ENCODE peak calls at places on chromosomes 12 and 14, in four cellular contexts. One of them, this sample, is unnamed.

GRCh38 chr12:47977772-47978597 is 14.6 kb downstream of the TMEM106C start:
- DNase-seq in IMR-90: no peak
- DNase-seq in neuronal stem cell: no peak
- DNase-seq in mesendoderm: no peak
- DNase-seq in this sample: no peak

GRCh38 chr14:105617201-105617777 is 90.9 kb downstream of the TMEM121 start:
- DNase-seq in IMR-90: no peak
- DNase-seq in neuronal stem cell: no peak
- DNase-seq in mesendoderm: no peak
- DNase-seq in this sample: no peak

GRCh38 chr12:96226801-96227348 is 32.7 kb downstream of the ELK3 start:
- DNase-seq in IMR-90: no peak
- DNase-seq in neuronal stem cell: no peak
- DNase-seq in mesendoderm: no peak
- DNase-seq in this sample: no peak

GRCh38 chr12:91276529-91276928 is 93.9 kb upstream of the DCN start:
- DNase-seq in IMR-90: peak
- DNase-seq in neuronal stem cell: no peak
- DNase-seq in mesendoderm: no peak
- DNase-seq in this sample: no peak

GRCh38 chr14:90239139-90239538 is 17.2 kb upstream of the PSMC1 start:
- DNase-seq in IMR-90: no peak
- DNase-seq in neuronal stem cell: no peak
- DNase-seq in mesendoderm: peak
- DNase-seq in this sample: no peak

GRCh38 chr14:95817271-95817670 is 59.4 kb upstream of the TUNAR start:
- DNase-seq in IMR-90: no peak
- DNase-seq in neuronal stem cell: no peak
- DNase-seq in mesendoderm: peak
- DNase-seq in this sample: no peak

GRCh38 chr12:8045952-8046944 is 13.7 kb downstream of the FOXJ2 start:
- DNase-seq in IMR-90: peak
- DNase-seq in neuronal stem cell: peak
- DNase-seq in mesendoderm: peak
- DNase-seq in this sample: peak

GRCh38 chr12:30021046-30021833 is 237.5 kb upstream of the TMTC1 start:
- DNase-seq in IMR-90: peak
- DNase-seq in neuronal stem cell: no peak
- DNase-seq in mesendoderm: no peak
- DNase-seq in this sample: no peak

GRCh38 chr12:82959821-82960220 is 273.1 kb downstream of the TMTC2 start:
- DNase-seq in IMR-90: no peak
- DNase-seq in neuronal stem cell: no peak
- DNase-seq in mesendoderm: no peak
- DNase-seq in this sample: no peak

GRCh38 chr14:23094666-23095195 is at the start of gene ACIN1:
- DNase-seq in IMR-90: peak
- DNase-seq in neuronal stem cell: peak
- DNase-seq in mesendoderm: peak
- DNase-seq in this sample: no peak

GRCh38 chr12:113068312-113068935 is 11.9 kb downstream of the DTX1 start:
- DNase-seq in IMR-90: no peak
- DNase-seq in neuronal stem cell: no peak
- DNase-seq in mesendoderm: no peak
- DNase-seq in this sample: peak

GRCh38 chr12:123089631-123090353 is 61.1 kb downstream of the PITPNM2 start:
- DNase-seq in IMR-90: peak
- DNase-seq in neuronal stem cell: no peak
- DNase-seq in mesendoderm: no peak
- DNase-seq in this sample: no peak

GRCh38 chr14:29521526-29522137 is 406.0 kb downstream of the PRKD1 start:
- DNase-seq in IMR-90: peak
- DNase-seq in neuronal stem cell: peak
- DNase-seq in mesendoderm: peak
- DNase-seq in this sample: peak

GRCh38 chr14:49969961-49970360 is 77.1 kb downstream of the ARF6 start:
- DNase-seq in IMR-90: no peak
- DNase-seq in neuronal stem cell: no peak
- DNase-seq in mesendoderm: no peak
- DNase-seq in this sample: no peak

GRCh38 chr12:123707466-123707865 is 4.7 kb upstream of the ATP6V0A2 start:
- DNase-seq in IMR-90: no peak
- DNase-seq in neuronal stem cell: no peak
- DNase-seq in mesendoderm: no peak
- DNase-seq in this sample: no peak

GRCh38 chr14:91879196-91879595 is 11.9 kb upstream of the TC2N start:
- DNase-seq in IMR-90: no peak
- DNase-seq in neuronal stem cell: no peak
- DNase-seq in mesendoderm: no peak
- DNase-seq in this sample: no peak

GRCh38 chr12:26422839-26423398 is 227.5 kb downstream of the SSPN start:
- DNase-seq in IMR-90: no peak
- DNase-seq in neuronal stem cell: no peak
- DNase-seq in mesendoderm: no peak
- DNase-seq in this sample: no peak

GRCh38 chr14:71235865-71236264 is 328.6 kb downstream of the PCNX1 start:
- DNase-seq in IMR-90: no peak
- DNase-seq in neuronal stem cell: peak
- DNase-seq in mesendoderm: peak
- DNase-seq in this sample: no peak

GRCh38 chr14:91252901-91253794 is 8.6 kb upstream of the GPR68 start:
- DNase-seq in IMR-90: no peak
- DNase-seq in neuronal stem cell: no peak
- DNase-seq in mesendoderm: peak
- DNase-seq in this sample: peak

GRCh38 chr12:92078167-92079053 is 67.2 kb downstream of the BTG1 start:
- DNase-seq in IMR-90: peak
- DNase-seq in neuronal stem cell: no peak
- DNase-seq in mesendoderm: peak
- DNase-seq in this sample: no peak

GRCh38 chr12:125018356-125018755 is 24.9 kb downstream of the BRI3BP start:
- DNase-seq in IMR-90: no peak
- DNase-seq in neuronal stem cell: no peak
- DNase-seq in mesendoderm: no peak
- DNase-seq in this sample: no peak

GRCh38 chr14:100140452-100141132 is 18.9 kb downstream of the DEGS2 start:
- DNase-seq in IMR-90: peak
- DNase-seq in neuronal stem cell: peak
- DNase-seq in mesendoderm: peak
- DNase-seq in this sample: peak

GRCh38 chr12:121114019-121114639 is 18.5 kb upstream of the P2RX7 start:
- DNase-seq in IMR-90: no peak
- DNase-seq in neuronal stem cell: no peak
- DNase-seq in mesendoderm: no peak
- DNase-seq in this sample: no peak

GRCh38 chr12:89350661-89351488 is 1.4 kb downstream of the DUSP6 start:
- DNase-seq in IMR-90: no peak
- DNase-seq in neuronal stem cell: no peak
- DNase-seq in mesendoderm: peak
- DNase-seq in this sample: no peak

GRCh38 chr12:81403348-81403747 is 325.5 kb downstream of the ACSS3 start:
- DNase-seq in IMR-90: no peak
- DNase-seq in neuronal stem cell: no peak
- DNase-seq in mesendoderm: no peak
- DNase-seq in this sample: no peak

GRCh38 chr12:7667025-7667575 is 1.4 kb upstream of the APOBEC1 start:
- DNase-seq in IMR-90: no peak
- DNase-seq in neuronal stem cell: no peak
- DNase-seq in mesendoderm: peak
- DNase-seq in this sample: no peak

GRCh38 chr12:113136128-113136989 is 798 bp upstream of the RASAL1 start:
- DNase-seq in IMR-90: no peak
- DNase-seq in neuronal stem cell: no peak
- DNase-seq in mesendoderm: peak
- DNase-seq in this sample: no peak

GRCh38 chr12:10636611-10637010 is 23.2 kb upstream of the MAGOHB start:
- DNase-seq in IMR-90: no peak
- DNase-seq in neuronal stem cell: no peak
- DNase-seq in mesendoderm: no peak
- DNase-seq in this sample: no peak

GRCh38 chr14:81766597-81766996 is 232.9 kb upstream of the SEL1L start:
- DNase-seq in IMR-90: no peak
- DNase-seq in neuronal stem cell: no peak
- DNase-seq in mesendoderm: peak
- DNase-seq in this sample: no peak
- H2BK120ac ChIP-seq in IMR-90: no peak
- H2BK120ac ChIP-seq in neuronal stem cell: no peak
- H2BK120ac ChIP-seq in mesendoderm: no peak
- H2BK120ac ChIP-seq in this sample: no peak

GRCh38 chr14:52363969-52364368 is 49.9 kb downstream of the PTGER2 start:
- DNase-seq in IMR-90: no peak
- DNase-seq in neuronal stem cell: no peak
- DNase-seq in mesendoderm: no peak
- DNase-seq in this sample: no peak

GRCh38 chr14:52365071-52365470 is 51.0 kb downstream of the PTGER2 start:
- DNase-seq in IMR-90: peak
- DNase-seq in neuronal stem cell: no peak
- DNase-seq in mesendoderm: no peak
- DNase-seq in this sample: no peak

GRCh38 chr14:52363001-52363704 is 49.0 kb downstream of the PTGER2 start:
- DNase-seq in IMR-90: no peak
- DNase-seq in neuronal stem cell: no peak
- DNase-seq in mesendoderm: no peak
- DNase-seq in this sample: no peak

GRCh38 chr14:52356025-52356424 is 41.9 kb downstream of the PTGER2 start:
- DNase-seq in IMR-90: peak
- DNase-seq in neuronal stem cell: no peak
- DNase-seq in mesendoderm: no peak
- DNase-seq in this sample: no peak

DNA sequence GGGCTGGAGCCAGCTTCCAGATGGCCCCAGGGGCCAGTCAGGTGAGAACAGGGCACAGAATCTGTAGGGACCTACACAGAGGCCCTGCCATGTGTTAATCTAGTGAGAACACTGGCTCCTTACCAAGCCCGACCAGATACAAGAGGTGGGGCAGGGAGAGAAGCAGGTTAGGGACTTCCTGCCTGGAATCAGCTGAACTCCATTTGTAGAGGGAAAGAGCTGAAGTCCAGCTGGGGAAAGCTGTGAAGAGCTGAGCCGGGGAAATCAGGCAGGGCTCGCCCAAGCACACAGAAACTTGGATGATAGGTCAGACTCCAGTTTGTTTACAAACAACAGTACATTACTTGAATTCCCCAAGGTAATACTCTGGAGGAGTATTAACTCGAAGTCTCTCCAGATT is 46.7 kb downstream of the PTGER2 start:
- DNase-seq in IMR-90: no peak
- DNase-seq in neuronal stem cell: no peak
- DNase-seq in mesendoderm: peak
- DNase-seq in this sample: no peak
- H2BK120ac ChIP-seq in IMR-90: peak
- H2BK120ac ChIP-seq in neuronal stem cell: no peak
- H2BK120ac ChIP-seq in mesendoderm: no peak
- H2BK120ac ChIP-seq in this sample: no peak

GRCh38 chr14:68684466-68685418 is 108.1 kb downstream of the ZFP36L1 start:
- DNase-seq in IMR-90: no peak
- DNase-seq in neuronal stem cell: no peak
- DNase-seq in mesendoderm: no peak
- DNase-seq in this sample: no peak

GRCh38 chr14:68681256-68681655 is 111.6 kb downstream of the ZFP36L1 start:
- DNase-seq in IMR-90: no peak
- DNase-seq in neuronal stem cell: no peak
- DNase-seq in mesendoderm: no peak
- DNase-seq in this sample: no peak

GRCh38 chr14:68680541-68681051 is 112.3 kb downstream of the ZFP36L1 start:
- DNase-seq in IMR-90: peak
- DNase-seq in neuronal stem cell: no peak
- DNase-seq in mesendoderm: no peak
- DNase-seq in this sample: no peak

GRCh38 chr14:68683326-68683725 is 109.5 kb downstream of the ZFP36L1 start:
- DNase-seq in IMR-90: peak
- DNase-seq in neuronal stem cell: no peak
- DNase-seq in mesendoderm: no peak
- DNase-seq in this sample: no peak

GRCh38 chr14:68682166-68683103 is 110.4 kb downstream of the ZFP36L1 start:
- DNase-seq in IMR-90: peak
- DNase-seq in neuronal stem cell: no peak
- DNase-seq in mesendoderm: no peak
- DNase-seq in this sample: no peak
- H2BK120ac ChIP-seq in IMR-90: peak
- H2BK120ac ChIP-seq in neuronal stem cell: no peak
- H2BK120ac ChIP-seq in mesendoderm: no peak
- H2BK120ac ChIP-seq in this sample: no peak

DNA sequence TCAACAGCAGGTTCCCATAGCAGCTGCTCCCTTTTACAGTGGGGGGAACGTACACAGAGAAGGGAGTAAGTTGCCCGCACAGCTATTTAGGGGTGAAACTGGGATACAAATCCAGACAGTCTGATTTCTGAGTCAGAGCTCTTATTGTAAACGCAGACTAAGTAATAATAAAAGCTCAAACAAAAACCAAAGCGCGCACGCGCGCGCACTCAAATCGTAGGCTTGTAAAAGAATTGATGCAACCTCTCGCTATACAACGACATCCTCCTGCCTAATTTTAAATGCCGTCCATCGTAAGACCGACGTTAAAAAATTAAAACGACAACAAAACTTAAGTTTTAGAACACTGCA is 747 bp upstream of the DACT1 start:
- DNase-seq in IMR-90: peak
- DNase-seq in neuronal stem cell: no peak
- DNase-seq in mesendoderm: no peak
- DNase-seq in this sample: no peak
- H2BK120ac ChIP-seq in IMR-90: peak
- H2BK120ac ChIP-seq in neuronal stem cell: no peak
- H2BK120ac ChIP-seq in mesendoderm: no peak
- H2BK120ac ChIP-seq in this sample: no peak